ENCODE peak calls at places on chromosomes 7 and 10, in five cellular contexts. One of them, this sample, is unnamed.

GRCh38 chr10:97442277-97442676 is 3.5 kb downstream of the EXOSC1 start:
- DNase-seq in WTC11: no peak
- DNase-seq in HFF-Myc: no peak
- DNase-seq in HS-27A: no peak
- DNase-seq in AG08396: no peak
- DNase-seq in this sample: no peak

GRCh38 chr10:86255405-86256251 is 111.0 kb downstream of the GRID1 start:
- DNase-seq in HS-27A: no peak
- DNase-seq in HFF-Myc: no peak
- DNase-seq in AG08396: no peak
- DNase-seq in WTC11: no peak
- DNase-seq in this sample: no peak

GRCh38 chr10:62733654-62734293 is 70.7 kb upstream of the ADO start:
- DNase-seq in AG08396: no peak
- DNase-seq in HFF-Myc: no peak
- DNase-seq in HS-27A: no peak
- DNase-seq in WTC11: no peak
- DNase-seq in this sample: peak

GRCh38 chr7:130234078-130234477 is 26.4 kb downstream of the SSMEM1 start:
- DNase-seq in HFF-Myc: no peak
- DNase-seq in HS-27A: no peak
- DNase-seq in AG08396: no peak
- DNase-seq in WTC11: no peak
- DNase-seq in this sample: no peak

GRCh38 chr7:85275204-85275603 is 88.3 kb upstream of the SEMA3D start:
- DNase-seq in AG08396: no peak
- DNase-seq in WTC11: no peak
- DNase-seq in HS-27A: no peak
- DNase-seq in HFF-Myc: no peak
- DNase-seq in this sample: no peak

GRCh38 chr7:146115665-146116451 is 743 bp upstream of the CNTNAP2 start:
- DNase-seq in WTC11: peak
- DNase-seq in AG08396: peak
- DNase-seq in HS-27A: no peak
- DNase-seq in HFF-Myc: peak
- DNase-seq in this sample: peak

GRCh38 chr10:33291053-33291592 is 43.3 kb downstream of the NRP1 start:
- DNase-seq in AG08396: peak
- DNase-seq in HFF-Myc: no peak
- DNase-seq in WTC11: no peak
- DNase-seq in HS-27A: no peak
- DNase-seq in this sample: peak

GRCh38 chr10:109205929-109206585 is 717.3 kb downstream of the XPNPEP1 start:
- DNase-seq in WTC11: no peak
- DNase-seq in HFF-Myc: peak
- DNase-seq in HS-27A: peak
- DNase-seq in AG08396: peak
- DNase-seq in this sample: peak

GRCh38 chr10:81109200-81109752 is 571.6 kb downstream of the SH2D4B start:
- DNase-seq in HFF-Myc: no peak
- DNase-seq in AG08396: no peak
- DNase-seq in HS-27A: no peak
- DNase-seq in WTC11: no peak
- DNase-seq in this sample: no peak

GRCh38 chr10:1022413-1022812 is 3.2 kb downstream of the IDI2 start:
- DNase-seq in HS-27A: no peak
- DNase-seq in WTC11: no peak
- DNase-seq in AG08396: no peak
- DNase-seq in HFF-Myc: no peak
- DNase-seq in this sample: no peak

GRCh38 chr10:122541541-122542002 is 19.0 kb upstream of the DMBT1 start:
- DNase-seq in HFF-Myc: no peak
- DNase-seq in AG08396: no peak
- DNase-seq in HS-27A: no peak
- DNase-seq in WTC11: no peak
- DNase-seq in this sample: no peak

GRCh38 chr10:51063659-51064535 is 10.4 kb upstream of the PRKG1 start:
- DNase-seq in AG08396: peak
- DNase-seq in HS-27A: no peak
- DNase-seq in WTC11: no peak
- DNase-seq in HFF-Myc: peak
- DNase-seq in this sample: peak

GRCh38 chr10:6300106-6300783 is 97.5 kb downstream of the PFKFB3 start:
- DNase-seq in HFF-Myc: peak
- DNase-seq in WTC11: no peak
- DNase-seq in AG08396: peak
- DNase-seq in HS-27A: no peak
- DNase-seq in this sample: peak

GRCh38 chr10:50624866-50625491 is 1.2 kb upstream of the SGMS1 start:
- DNase-seq in HFF-Myc: no peak
- DNase-seq in WTC11: peak
- DNase-seq in AG08396: peak
- DNase-seq in HS-27A: no peak
- DNase-seq in this sample: peak

GRCh38 chr7:32062150-32062549 is 8.1 kb downstream of the PDE1C start:
- DNase-seq in WTC11: peak
- DNase-seq in HS-27A: no peak
- DNase-seq in AG08396: peak
- DNase-seq in HFF-Myc: no peak
- DNase-seq in this sample: no peak

GRCh38 chr7:157554393-157555238 is 217.8 kb downstream of the DNAJB6 start:
- DNase-seq in HS-27A: no peak
- DNase-seq in WTC11: peak
- DNase-seq in AG08396: no peak
- DNase-seq in HFF-Myc: no peak
- DNase-seq in this sample: no peak

This sample was measured in astrocyte.